ENCODE peak calls at places on chromosomes 11 and 22, in seven cellular contexts. T, P, D, G, K, Q and O are unnamed samples.
A peak's percentile ranks its signal among the peaks of the same experiment; 100 is the strongest.

GRCh38 chr11:75583710-75584658 is 21.9 kb downstream of the SERPINH1 start:
- DNase-seq in T (peak; percentile 39), P (no peak), D (peak; percentile 46), G (peak; percentile 92), K (peak; percentile 82), Q (peak; percentile 63), O (no peak)

GRCh38 chr22:25930710-25931353 is 188.8 kb downstream of the MYO18B start:
- DNase-seq in T (no peak), P (no peak), D (no peak), G (no peak), K (no peak), Q (no peak), O (no peak)

GRCh38 chr11:14636119-14636518 is 7.5 kb upstream of the PDE3B start:
- DNase-seq in T (no peak), P (no peak), D (no peak), G (no peak), K (no peak), Q (no peak), O (no peak)

GRCh38 chr11:32090774-32091370 is at the start of gene RCN1:
- DNase-seq in T (peak; percentile 46), P (no peak), D (peak; percentile 17), G (peak; percentile 79), K (peak; percentile 93), Q (peak; percentile 28), O (no peak)

GRCh38 chr11:63614136-63614664 is at the start of gene PLAAT3:
- DNase-seq in T (peak; percentile 85), P (peak; percentile 85), D (peak; percentile 92), G (peak; percentile 87), K (peak; percentile 87), Q (peak; percentile 57), O (no peak)

GRCh38 chr11:17898782-17899181 is 114.1 kb downstream of the SERGEF start:
- DNase-seq in T (no peak), P (no peak), D (peak; percentile 70), G (no peak), K (peak; percentile 82), Q (no peak), O (no peak)

GRCh38 chr22:48453171-48453570 is 1374.5 kb downstream of the BRD1 start:
- DNase-seq in T (no peak), P (no peak), D (no peak), G (no peak), K (no peak), Q (no peak), O (no peak)

GRCh38 chr11:112661571-112661970 is 299.6 kb upstream of the NCAM1 start:
- DNase-seq in T (no peak), P (no peak), D (no peak), G (no peak), K (no peak), Q (no peak), O (peak; percentile 85)

GRCh38 chr22:20436309-20437252 is 1.0 kb downstream of the SCARF2 start:
- DNase-seq in T (no peak), P (no peak), D (peak; percentile 30), G (peak; percentile 73), K (peak; percentile 67), Q (no peak), O (no peak)

GRCh38 chr22:42397332-42398246 is 34.6 kb downstream of the NFAM1 start:
- DNase-seq in T (no peak), P (no peak), D (no peak), G (peak; percentile 81), K (no peak), Q (no peak), O (no peak)

GRCh38 chr11:128405693-128406364 is 181.5 kb downstream of the ETS1 start:
- DNase-seq in T (no peak), P (no peak), D (no peak), G (no peak), K (no peak), Q (no peak), O (peak; percentile 72)

GRCh38 chr11:72179804-72180396 is 12.0 kb upstream of the FOLR1 start:
- DNase-seq in T (no peak), P (no peak), D (no peak), G (no peak), K (no peak), Q (no peak), O (no peak)

GRCh38 chr22:37244114-37244921 is at the start of gene RAC2:
- DNase-seq in T (peak; percentile 78), P (peak; percentile 86), D (peak; percentile 91), G (peak; percentile 72), K (peak; percentile 62), Q (peak; percentile 53), O (no peak)

GRCh38 chr11:69636870-69637600 is 3.9 kb upstream of the CCND1 start:
- DNase-seq in T (no peak), P (no peak), D (no peak), G (no peak), K (peak; percentile 46), Q (no peak), O (no peak)

GRCh38 chr11:128796275-128796674 is 70.8 kb downstream of the KCNJ1 start:
- DNase-seq in T (no peak), P (no peak), D (no peak), G (no peak), K (no peak), Q (no peak), O (no peak)

GRCh38 chr11:112693781-112694180 is 267.4 kb upstream of the NCAM1 start:
- DNase-seq in T (no peak), P (no peak), D (no peak), G (no peak), K (no peak), Q (no peak), O (no peak)

GRCh38 chr11:12069053-12069676 is 41.2 kb upstream of the MICAL2 start:
- DNase-seq in T (no peak), P (no peak), D (peak; percentile 47), G (peak; percentile 56), K (no peak), Q (no peak), O (no peak)

GRCh38 chr11:115612331-115612730 is 108.1 kb upstream of the CADM1 start:
- DNase-seq in T (no peak), P (no peak), D (no peak), G (no peak), K (peak; percentile 73), Q (no peak), O (no peak)

GRCh38 chr22:47835726-47836125 is 1073.3 kb downstream of the TBC1D22A start:
- DNase-seq in T (no peak), P (no peak), D (no peak), G (no peak), K (no peak), Q (no peak), O (no peak)

GRCh38 chr11:2928605-2929510 is at the start of gene PHLDA2:
- DNase-seq in T (peak; percentile 71), P (no peak), D (peak; percentile 81), G (peak; percentile 71), K (peak; percentile 69), Q (no peak), O (no peak)

GRCh38 chr22:26550498-26551033 is 38.3 kb upstream of the TFIP11 start:
- DNase-seq in T (no peak), P (no peak), D (no peak), G (no peak), K (peak; percentile 36), Q (no peak), O (no peak)

GRCh38 chr11:61827573-61828378 is at the start of gene FADS2:
- DNase-seq in T (peak; percentile 57), P (peak; percentile 94), D (no peak), G (peak; percentile 92), K (peak; percentile 90), Q (peak; percentile 29), O (peak; percentile 99)

GRCh38 chr22:50517495-50518260 is 7.7 kb downstream of the SCO2 start:
- DNase-seq in T (no peak), P (no peak), D (no peak), G (no peak), K (no peak), Q (no peak), O (no peak)

GRCh38 chr22:50518628-50519027 is 6.8 kb downstream of the SCO2 start:
- DNase-seq in T (no peak), P (no peak), D (no peak), G (no peak), K (no peak), Q (no peak), O (no peak)

GRCh38 chr22:50513175-50513574 is 5.2 kb downstream of the NCAPH2 start:
- DNase-seq in T (no peak), P (no peak), D (no peak), G (no peak), K (no peak), Q (no peak), O (no peak)

GRCh38 chr22:50516891-50517290 is 8.5 kb downstream of the SCO2 start:
- DNase-seq in T (no peak), P (no peak), D (no peak), G (no peak), K (no peak), Q (no peak), O (no peak)

GRCh38 chr22:50516068-50516467 is 8.0 kb downstream of the NCAPH2 start:
- DNase-seq in T (no peak), P (no peak), D (no peak), G (no peak), K (no peak), Q (no peak), O (no peak)
- H3K36me3 ChIP-seq in T (peaks cover 69% of the 10 kb centered on the region), P (peaks cover 58% of the 10 kb centered on the region), D (peaks cover 60% of the 10 kb centered on the region), G (peaks cover 31% of the 10 kb centered on the region), K (no peaks in the 10 kb centered on the region), Q (no peaks in the 10 kb centered on the region), O (peaks cover 57% of the 10 kb centered on the region)

GRCh38 chr11:129815596-129816461 is at the start of gene TMEM45B:
- DNase-seq in T (peak; percentile 75), P (no peak), D (no peak), G (no peak), K (peak; percentile 67), Q (no peak), O (no peak)
- TF ChIP-seq POLR2AphosphoS5 in T (no peak), P (no peak), D (no peak), G (no peak), K (no peak), Q (no peak), O (no peak)

GRCh38 chr11:105274631-105275030 is 135.1 kb upstream of the CARD18 start:
- DNase-seq in T (no peak), P (no peak), D (no peak), G (no peak), K (no peak), Q (no peak), O (no peak)
- H3K4me1 ChIP-seq in T (no peaks in the 10 kb centered on the region), P (no peaks in the 10 kb centered on the region), D (no peaks in the 10 kb centered on the region), G (no peaks in the 10 kb centered on the region), K (no peaks in the 10 kb centered on the region), Q (no peaks in the 10 kb centered on the region), O (no peaks in the 10 kb centered on the region)

GRCh38 chr11:27497911-27498310 is 8.7 kb downstream of the LIN7C start:
- DNase-seq in T (no peak), P (no peak), D (no peak), G (no peak), K (no peak), Q (no peak), O (no peak)

GRCh38 chr11:27501102-27501501 is 5.5 kb downstream of the LIN7C start:
- DNase-seq in T (no peak), P (no peak), D (no peak), G (no peak), K (no peak), Q (no peak), O (no peak)

GRCh38 chr11:27497284-27497866 is 9.2 kb downstream of the LIN7C start:
- DNase-seq in T (no peak), P (no peak), D (peak; percentile 30), G (no peak), K (peak; percentile 17), Q (no peak), O (no peak)

GRCh38 chr11:27496461-27496860 is 10.1 kb downstream of the LIN7C start:
- DNase-seq in T (no peak), P (no peak), D (no peak), G (no peak), K (no peak), Q (no peak), O (no peak)

GRCh38 chr11:27495710-27496300 is 10.8 kb downstream of the LIN7C start:
- DNase-seq in T (no peak), P (no peak), D (no peak), G (no peak), K (no peak), Q (no peak), O (no peak)
- H3K36me3 ChIP-seq in T (peaks cover 75% of the 10 kb centered on the region), P (peaks cover 55% of the 10 kb centered on the region), D (peaks cover 88% of the 10 kb centered on the region), G (peaks cover 6% of the 10 kb centered on the region), K (peaks cover 31% of the 10 kb centered on the region), Q (no peaks in the 10 kb centered on the region), O (peaks cover 26% of the 10 kb centered on the region)